ENCODE peak calls at places on chromosomes 13 and 19, in nine cellular contexts. D is cardiac muscle cell, K is SK-N-MC, C is astrocyte, O is body of pancreas, T is AG04450, G is left ventricle myocardium inferior, H is psoas muscle, Y is dorsolateral prefrontal cortex. R is an unnamed sample.

GRCh38 chr19:4851551-4852290 is 15.7 kb downstream of the PLIN3 start:
- DNase-seq in G (peak), Y (peak), T (no peak), H (peak), K (no peak), D (peak), C (no peak), O (peak), R (peak)

GRCh38 chr13:113785051-113786010 is 26.3 kb downstream of the TMEM255B start:
- DNase-seq in D (peak), K (no peak), Y (no peak), H (no peak), O (no peak), C (peak), T (peak), G (no peak), R (no peak)

GRCh38 chr19:13408889-13409518 is 97.3 kb downstream of the CACNA1A start:
- DNase-seq in G (no peak), O (no peak), T (no peak), D (no peak), K (no peak), H (no peak), Y (peak), C (no peak), R (no peak)

GRCh38 chr19:19050104-19050503 is 13.7 kb upstream of the SLC25A42 start:
- DNase-seq in T (no peak), K (no peak), O (no peak), H (no peak), C (no peak), G (no peak), Y (no peak), D (no peak), R (no peak)

GRCh38 chr19:55492362-55492944 is 4.2 kb downstream of the SSC5D start:
- DNase-seq in O (no peak), C (no peak), T (no peak), K (no peak), H (no peak), D (no peak), G (no peak), Y (no peak), R (no peak)

GRCh38 chr19:19202707-19203011 is 555 bp downstream of the NR2C2AP start:
- DNase-seq in H (no peak), G (no peak), Y (no peak), D (no peak), C (no peak), O (no peak), K (no peak), T (no peak), R (no peak)

GRCh38 chr19:2422951-2423880 is 4.2 kb downstream of the TIMM13 start:
- DNase-seq in T (no peak), C (no peak), D (no peak), H (no peak), Y (no peak), K (no peak), O (peak), G (no peak), R (peak)

GRCh38 chr13:22700488-22700887 is 480.3 kb upstream of the SGCG start:
- DNase-seq in H (no peak), Y (no peak), D (no peak), T (no peak), K (no peak), G (no peak), O (no peak), C (no peak), R (no peak)

GRCh38 chr19:1942934-1943555 is 2.1 kb downstream of the CSNK1G2 start:
- DNase-seq in G (no peak), D (no peak), O (no peak), K (no peak), Y (no peak), H (no peak), T (no peak), C (no peak), R (peak)

GRCh38 chr19:12782424-12783225 is 7.3 kb upstream of the HOOK2 start:
- DNase-seq in C (peak), D (peak), T (no peak), K (no peak), O (peak), Y (peak), H (peak), G (peak), R (peak)

GRCh38 chr13:53007872-53008271 is 20.7 kb upstream of the OLFM4 start:
- DNase-seq in H (no peak), T (no peak), G (peak), K (no peak), D (no peak), C (no peak), Y (no peak), O (no peak), R (no peak)

GRCh38 chr19:11196406-11197287 is 698 bp downstream of the KANK2 start:
- DNase-seq in Y (no peak), C (no peak), H (peak), K (no peak), G (peak), T (no peak), O (peak), D (peak), R (peak)

GRCh38 chr13:36758345-36758744 is 60.7 kb upstream of the RFXAP start:
- DNase-seq in T (no peak), D (no peak), K (no peak), O (peak), G (no peak), H (no peak), C (no peak), Y (no peak), R (no peak)

GRCh38 chr19:28556371-28556770 is 656.6 kb downstream of the UQCRFS1 start:
- DNase-seq in K (no peak), H (no peak), Y (no peak), T (no peak), O (no peak), G (no peak), D (no peak), C (no peak), R (no peak)

GRCh38 chr13:26656919-26657318 is 99.4 kb downstream of the WASF3 start:
- DNase-seq in G (no peak), K (peak), T (peak), H (no peak), C (peak), O (no peak), Y (no peak), D (peak), R (no peak)

GRCh38 chr19:46661735-46662592 is 982 bp upstream of the DACT3 start:
- DNase-seq in K (peak), O (peak), H (peak), G (peak), Y (peak), T (peak), D (peak), C (peak), R (peak)
- H3K27ac ChIP-seq in K (peak), O (peak), H (peak), G (peak), Y (peak), T (peak), D (peak), C (peak), R (peak)

GRCh38 chr13:74133657-74134201 is 475 bp downstream of the KLF12 start:
- DNase-seq in Y (peak), T (peak), C (peak), D (peak), H (peak), G (peak), O (peak), K (peak), R (peak)

GRCh38 chr13:74134226-74134776 is at the start of gene KLF12:
- DNase-seq in H (peak), C (peak), G (peak), D (peak), Y (peak), O (peak), K (no peak), T (peak), R (peak)

GRCh38 chr13:74131206-74131605 is 3.0 kb downstream of the KLF12 start:
- DNase-seq in O (no peak), K (no peak), T (no peak), G (no peak), H (no peak), D (no peak), Y (no peak), C (no peak), R (no peak)

GRCh38 chr13:74132768-74133656 is 1.2 kb downstream of the KLF12 start:
- DNase-seq in H (peak), Y (no peak), G (peak), D (peak), K (no peak), C (peak), O (no peak), T (no peak), R (peak)

GRCh38 chr13:74132152-74132767 is 1.9 kb downstream of the KLF12 start:
- DNase-seq in O (no peak), T (no peak), Y (no peak), C (peak), K (no peak), G (no peak), H (no peak), D (peak), R (no peak)
- H3K27ac ChIP-seq in O (peak), T (peak), Y (peak), C (peak), K (no peak), G (peak), H (peak), D (peak), R (peak)

GRCh38 chr13:40637644-40638043 is 28.8 kb downstream of the FOXO1 start:
- DNase-seq in O (no peak), C (no peak), D (no peak), Y (no peak), H (no peak), K (no peak), T (no peak), G (no peak), R (no peak)
- H3K27ac ChIP-seq in O (no peak), C (no peak), D (peak), Y (no peak), H (peak), K (no peak), T (no peak), G (peak), R (no peak)

GRCh38 chr19:47510516-47511127 is 4.2 kb downstream of the NAPA start:
- DNase-seq in D (no peak), C (no peak), Y (no peak), T (no peak), G (no peak), H (no peak), K (no peak), O (no peak), R (no peak)

GRCh38 chr19:47511681-47512080 is 3.2 kb downstream of the NAPA start:
- DNase-seq in Y (peak), G (no peak), K (no peak), C (no peak), O (peak), D (peak), H (peak), T (peak), R (peak)

GRCh38 chr19:47512948-47513319 is 1.9 kb downstream of the NAPA start:
- DNase-seq in D (no peak), H (no peak), T (no peak), G (no peak), Y (no peak), O (no peak), K (no peak), C (no peak), R (no peak)

GRCh38 chr19:47511128-47511517 is 3.7 kb downstream of the NAPA start:
- DNase-seq in D (peak), K (no peak), G (peak), O (peak), T (no peak), Y (no peak), C (no peak), H (peak), R (peak)

DNA sequence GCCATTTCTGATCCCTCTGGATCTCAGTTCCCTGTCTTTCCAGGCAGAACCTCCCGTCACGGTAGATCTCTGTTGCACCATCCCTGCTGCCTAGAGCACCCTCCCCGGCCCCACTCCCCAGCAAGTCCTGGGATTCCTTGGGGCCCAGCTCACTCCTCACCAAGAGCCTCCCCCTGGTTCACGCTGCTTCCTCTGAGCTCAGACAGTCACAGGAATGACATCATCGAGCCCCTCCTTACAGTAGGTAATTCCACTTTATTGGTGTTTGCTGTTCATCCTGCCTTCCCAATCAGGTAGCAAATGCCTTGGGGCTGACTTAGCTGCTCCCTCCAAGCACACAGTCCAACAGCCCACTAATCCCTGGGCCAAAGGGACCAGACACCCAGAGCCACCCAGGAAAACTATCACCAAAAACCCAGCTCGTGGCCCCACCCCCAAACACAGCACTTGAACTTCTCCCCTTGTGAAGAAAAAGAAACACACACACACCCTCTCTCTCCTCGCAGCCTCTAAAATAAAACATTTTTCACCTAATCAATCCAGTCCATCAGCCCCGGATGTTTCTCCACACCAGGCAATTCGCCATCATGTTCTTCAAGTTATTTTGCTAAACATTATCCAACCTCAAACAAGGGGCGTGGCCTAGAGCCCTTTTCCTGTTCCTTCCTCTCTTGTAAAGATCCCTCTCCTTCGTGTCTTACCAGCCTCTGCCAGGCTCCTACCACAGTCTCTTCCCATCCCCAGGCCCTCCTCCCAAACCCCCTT is 2.5 kb downstream of the NAPA start:
- DNase-seq in Y (no peak), C (no peak), H (no peak), T (no peak), D (peak), G (no peak), O (peak), K (no peak), R (peak)
- H3K27ac ChIP-seq in Y (peak), C (no peak), H (peak), T (peak), D (no peak), G (peak), O (peak), K (no peak), R (peak)

GRCh38 chr19:6063576-6063961 is 46.7 kb downstream of the RFX2 start:
- DNase-seq in T (no peak), K (no peak), G (no peak), D (no peak), O (no peak), Y (no peak), C (no peak), H (no peak), R (no peak)

GRCh38 chr19:6062274-6062673 is 48.0 kb downstream of the RFX2 start:
- DNase-seq in T (no peak), O (no peak), H (peak), K (no peak), D (peak), G (no peak), C (peak), Y (no peak), R (peak)

GRCh38 chr19:6061420-6062130 is 48.7 kb downstream of the RFX2 start:
- DNase-seq in H (peak), C (no peak), K (no peak), Y (no peak), O (no peak), G (no peak), D (no peak), T (no peak), R (peak)

GRCh38 chr19:6064016-6064702 is 46.1 kb downstream of the RFX2 start:
- DNase-seq in T (no peak), D (no peak), Y (no peak), C (no peak), G (no peak), H (no peak), O (no peak), K (no peak), R (no peak)

DNA sequence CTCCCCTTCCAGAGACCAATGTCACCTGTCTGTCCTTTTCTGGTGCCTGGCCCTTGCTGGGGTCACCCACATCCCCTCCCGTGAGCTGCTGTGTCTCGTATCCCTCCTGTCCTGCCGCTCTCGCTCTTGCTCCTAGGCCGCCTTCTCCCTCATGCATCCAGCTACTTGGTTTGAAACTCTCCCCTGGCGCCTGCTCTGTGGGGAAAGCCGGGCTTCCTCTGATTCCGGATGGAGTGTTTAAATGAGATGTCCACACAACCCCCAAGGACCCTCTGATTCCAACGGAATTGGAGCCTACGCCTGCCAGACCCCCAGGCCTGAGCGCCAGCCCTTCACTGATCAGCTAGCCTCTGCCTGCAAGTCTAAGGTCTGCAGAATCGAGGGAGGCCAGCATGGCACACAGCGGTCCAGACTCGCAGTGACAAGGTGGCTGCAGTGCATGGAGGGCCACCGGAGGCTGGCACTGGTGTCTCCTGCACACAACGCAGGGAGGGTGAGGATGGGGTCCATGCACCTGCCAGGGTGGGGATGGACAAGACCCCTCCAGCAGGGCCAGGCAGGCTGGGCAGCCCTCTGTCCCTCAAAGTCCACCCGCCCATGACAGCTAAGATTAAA is 47.2 kb downstream of the RFX2 start:
- DNase-seq in Y (no peak), K (no peak), H (no peak), T (no peak), G (no peak), D (no peak), C (no peak), O (no peak), R (no peak)
- H3K27ac ChIP-seq in Y (no peak), K (no peak), H (peak), T (no peak), G (peak), D (no peak), C (no peak), O (no peak), R (no peak)

R was measured in ovary.